ENCODE peak calls at places on chromosome 14, in eight cellular contexts. One of them, this sample, is unnamed.
A peak's percentile ranks its signal among the peaks of the same experiment; 100 is the strongest.

GRCh38 chr14:69945905-69946304 is 66.7 kb downstream of the SMOC1 start:
- DNase-seq in mesenchymal stem cell: no peak
- DNase-seq in activated CD8-positive, alpha-beta memory T cell treated with anti-CD3 and anti-CD28 coated beads for 1 hour: no peak
- DNase-seq in activated naive CD4-positive, alpha-beta T cell treated with anti-CD3 and anti-CD28 coated beads, Interleukin-2, amount 10 ng/mL, durations not matched to agents 7 days and 5 days: no peak
- DNase-seq in NCI-H2081: peak; percentile 90
- DNase-seq in nephron progenitor cell: no peak
- DNase-seq in amniotic stem cell: no peak
- DNase-seq in CD8-positive, alpha-beta memory T cell: no peak
- DNase-seq in this sample: no peak

GRCh38 chr14:73759183-73759713 is 45.1 kb upstream of the PNMA1 start:
- DNase-seq in mesenchymal stem cell: peak; percentile 58
- DNase-seq in activated CD8-positive, alpha-beta memory T cell treated with anti-CD3 and anti-CD28 coated beads for 1 hour: no peak
- DNase-seq in activated naive CD4-positive, alpha-beta T cell treated with anti-CD3 and anti-CD28 coated beads, Interleukin-2, amount 10 ng/mL, durations not matched to agents 7 days and 5 days: peak; percentile 71
- DNase-seq in NCI-H2081: peak; percentile 38
- DNase-seq in nephron progenitor cell: peak; percentile 69
- DNase-seq in amniotic stem cell: no peak
- DNase-seq in CD8-positive, alpha-beta memory T cell: peak; percentile 52
- DNase-seq in this sample: peak; percentile 66

GRCh38 chr14:64695071-64695470 is 9.2 kb upstream of the PLEKHG3 start:
- DNase-seq in mesenchymal stem cell: no peak
- DNase-seq in activated CD8-positive, alpha-beta memory T cell treated with anti-CD3 and anti-CD28 coated beads for 1 hour: no peak
- DNase-seq in activated naive CD4-positive, alpha-beta T cell treated with anti-CD3 and anti-CD28 coated beads, Interleukin-2, amount 10 ng/mL, durations not matched to agents 7 days and 5 days: no peak
- DNase-seq in NCI-H2081: no peak
- DNase-seq in nephron progenitor cell: no peak
- DNase-seq in amniotic stem cell: no peak
- DNase-seq in CD8-positive, alpha-beta memory T cell: no peak
- DNase-seq in this sample: no peak

GRCh38 chr14:31486764-31487163 is 1.1 kb downstream of the GPR33 start:
- DNase-seq in mesenchymal stem cell: no peak
- DNase-seq in activated CD8-positive, alpha-beta memory T cell treated with anti-CD3 and anti-CD28 coated beads for 1 hour: no peak
- DNase-seq in activated naive CD4-positive, alpha-beta T cell treated with anti-CD3 and anti-CD28 coated beads, Interleukin-2, amount 10 ng/mL, durations not matched to agents 7 days and 5 days: no peak
- DNase-seq in NCI-H2081: no peak
- DNase-seq in nephron progenitor cell: no peak
- DNase-seq in amniotic stem cell: no peak
- DNase-seq in CD8-positive, alpha-beta memory T cell: no peak
- DNase-seq in this sample: no peak

GRCh38 chr14:83164016-83164415 is 1630.4 kb upstream of the SEL1L start:
- DNase-seq in mesenchymal stem cell: peak; percentile 41
- DNase-seq in activated CD8-positive, alpha-beta memory T cell treated with anti-CD3 and anti-CD28 coated beads for 1 hour: no peak
- DNase-seq in activated naive CD4-positive, alpha-beta T cell treated with anti-CD3 and anti-CD28 coated beads, Interleukin-2, amount 10 ng/mL, durations not matched to agents 7 days and 5 days: no peak
- DNase-seq in NCI-H2081: no peak
- DNase-seq in nephron progenitor cell: no peak
- DNase-seq in amniotic stem cell: peak; percentile 79
- DNase-seq in CD8-positive, alpha-beta memory T cell: no peak
- DNase-seq in this sample: no peak

GRCh38 chr14:75979641-75980422 is 2.0 kb downstream of the TGFB3 start:
- DNase-seq in mesenchymal stem cell: no peak
- DNase-seq in activated CD8-positive, alpha-beta memory T cell treated with anti-CD3 and anti-CD28 coated beads for 1 hour: no peak
- DNase-seq in activated naive CD4-positive, alpha-beta T cell treated with anti-CD3 and anti-CD28 coated beads, Interleukin-2, amount 10 ng/mL, durations not matched to agents 7 days and 5 days: no peak
- DNase-seq in NCI-H2081: no peak
- DNase-seq in nephron progenitor cell: no peak
- DNase-seq in amniotic stem cell: no peak
- DNase-seq in CD8-positive, alpha-beta memory T cell: no peak
- DNase-seq in this sample: peak; percentile 30

GRCh38 chr14:73500360-73500759 is 9.6 kb downstream of the RIOX1 start:
- DNase-seq in mesenchymal stem cell: no peak
- DNase-seq in activated CD8-positive, alpha-beta memory T cell treated with anti-CD3 and anti-CD28 coated beads for 1 hour: no peak
- DNase-seq in activated naive CD4-positive, alpha-beta T cell treated with anti-CD3 and anti-CD28 coated beads, Interleukin-2, amount 10 ng/mL, durations not matched to agents 7 days and 5 days: no peak
- DNase-seq in NCI-H2081: no peak
- DNase-seq in nephron progenitor cell: no peak
- DNase-seq in amniotic stem cell: no peak
- DNase-seq in CD8-positive, alpha-beta memory T cell: no peak
- DNase-seq in this sample: peak; percentile 30

GRCh38 chr14:23183479-23183878 is at the start of gene SLC7A8:
- DNase-seq in mesenchymal stem cell: no peak
- DNase-seq in activated CD8-positive, alpha-beta memory T cell treated with anti-CD3 and anti-CD28 coated beads for 1 hour: no peak
- DNase-seq in activated naive CD4-positive, alpha-beta T cell treated with anti-CD3 and anti-CD28 coated beads, Interleukin-2, amount 10 ng/mL, durations not matched to agents 7 days and 5 days: peak; percentile 34
- DNase-seq in NCI-H2081: no peak
- DNase-seq in nephron progenitor cell: peak; percentile 72
- DNase-seq in amniotic stem cell: no peak
- DNase-seq in CD8-positive, alpha-beta memory T cell: no peak
- DNase-seq in this sample: peak; percentile 65

GRCh38 chr14:64775081-64775777 is 71.0 kb downstream of the PLEKHG3 start:
- DNase-seq in mesenchymal stem cell: no peak
- DNase-seq in activated CD8-positive, alpha-beta memory T cell treated with anti-CD3 and anti-CD28 coated beads for 1 hour: no peak
- DNase-seq in activated naive CD4-positive, alpha-beta T cell treated with anti-CD3 and anti-CD28 coated beads, Interleukin-2, amount 10 ng/mL, durations not matched to agents 7 days and 5 days: no peak
- DNase-seq in NCI-H2081: no peak
- DNase-seq in nephron progenitor cell: no peak
- DNase-seq in amniotic stem cell: no peak
- DNase-seq in CD8-positive, alpha-beta memory T cell: no peak
- DNase-seq in this sample: peak; percentile 61

GRCh38 chr14:106843376-106843775 is 1317.0 kb downstream of the TMEM121 start:
- DNase-seq in mesenchymal stem cell: no peak
- DNase-seq in activated CD8-positive, alpha-beta memory T cell treated with anti-CD3 and anti-CD28 coated beads for 1 hour: no peak
- DNase-seq in activated naive CD4-positive, alpha-beta T cell treated with anti-CD3 and anti-CD28 coated beads, Interleukin-2, amount 10 ng/mL, durations not matched to agents 7 days and 5 days: no peak
- DNase-seq in NCI-H2081: no peak
- DNase-seq in nephron progenitor cell: no peak
- DNase-seq in amniotic stem cell: no peak
- DNase-seq in CD8-positive, alpha-beta memory T cell: no peak
- DNase-seq in this sample: no peak

GRCh38 chr14:85423889-85424288 is 106.1 kb upstream of the FLRT2 start:
- DNase-seq in mesenchymal stem cell: no peak
- DNase-seq in activated CD8-positive, alpha-beta memory T cell treated with anti-CD3 and anti-CD28 coated beads for 1 hour: no peak
- DNase-seq in activated naive CD4-positive, alpha-beta T cell treated with anti-CD3 and anti-CD28 coated beads, Interleukin-2, amount 10 ng/mL, durations not matched to agents 7 days and 5 days: no peak
- DNase-seq in NCI-H2081: no peak
- DNase-seq in nephron progenitor cell: no peak
- DNase-seq in amniotic stem cell: no peak
- DNase-seq in CD8-positive, alpha-beta memory T cell: no peak
- DNase-seq in this sample: no peak

GRCh38 chr14:52446355-52446754 is 106.0 kb downstream of the TXNDC16 start:
- DNase-seq in mesenchymal stem cell: no peak
- DNase-seq in activated CD8-positive, alpha-beta memory T cell treated with anti-CD3 and anti-CD28 coated beads for 1 hour: no peak
- DNase-seq in activated naive CD4-positive, alpha-beta T cell treated with anti-CD3 and anti-CD28 coated beads, Interleukin-2, amount 10 ng/mL, durations not matched to agents 7 days and 5 days: no peak
- DNase-seq in NCI-H2081: no peak
- DNase-seq in nephron progenitor cell: no peak
- DNase-seq in amniotic stem cell: no peak
- DNase-seq in CD8-positive, alpha-beta memory T cell: no peak
- DNase-seq in this sample: no peak

GRCh38 chr14:95889236-95889979 is 12.8 kb downstream of the TUNAR start:
- DNase-seq in mesenchymal stem cell: no peak
- DNase-seq in activated CD8-positive, alpha-beta memory T cell treated with anti-CD3 and anti-CD28 coated beads for 1 hour: no peak
- DNase-seq in activated naive CD4-positive, alpha-beta T cell treated with anti-CD3 and anti-CD28 coated beads, Interleukin-2, amount 10 ng/mL, durations not matched to agents 7 days and 5 days: no peak
- DNase-seq in NCI-H2081: no peak
- DNase-seq in nephron progenitor cell: no peak
- DNase-seq in amniotic stem cell: no peak
- DNase-seq in CD8-positive, alpha-beta memory T cell: no peak
- DNase-seq in this sample: no peak

GRCh38 chr14:68703093-68703492 is 89.8 kb downstream of the ZFP36L1 start:
- DNase-seq in mesenchymal stem cell: peak; percentile 77
- DNase-seq in activated CD8-positive, alpha-beta memory T cell treated with anti-CD3 and anti-CD28 coated beads for 1 hour: no peak
- DNase-seq in activated naive CD4-positive, alpha-beta T cell treated with anti-CD3 and anti-CD28 coated beads, Interleukin-2, amount 10 ng/mL, durations not matched to agents 7 days and 5 days: peak; percentile 20
- DNase-seq in NCI-H2081: no peak
- DNase-seq in nephron progenitor cell: no peak
- DNase-seq in amniotic stem cell: peak; percentile 15
- DNase-seq in CD8-positive, alpha-beta memory T cell: no peak
- DNase-seq in this sample: peak; percentile 75

GRCh38 chr14:32657081-32657480 is 281.6 kb upstream of the NPAS3 start:
- DNase-seq in mesenchymal stem cell: peak; percentile 88
- DNase-seq in activated CD8-positive, alpha-beta memory T cell treated with anti-CD3 and anti-CD28 coated beads for 1 hour: no peak
- DNase-seq in activated naive CD4-positive, alpha-beta T cell treated with anti-CD3 and anti-CD28 coated beads, Interleukin-2, amount 10 ng/mL, durations not matched to agents 7 days and 5 days: no peak
- DNase-seq in NCI-H2081: no peak
- DNase-seq in nephron progenitor cell: no peak
- DNase-seq in amniotic stem cell: no peak
- DNase-seq in CD8-positive, alpha-beta memory T cell: no peak
- DNase-seq in this sample: no peak

GRCh38 chr14:104314251-104314941 is 176.0 kb downstream of the KIF26A start:
- DNase-seq in mesenchymal stem cell: no peak
- DNase-seq in activated CD8-positive, alpha-beta memory T cell treated with anti-CD3 and anti-CD28 coated beads for 1 hour: no peak
- DNase-seq in activated naive CD4-positive, alpha-beta T cell treated with anti-CD3 and anti-CD28 coated beads, Interleukin-2, amount 10 ng/mL, durations not matched to agents 7 days and 5 days: peak; percentile 8
- DNase-seq in NCI-H2081: no peak
- DNase-seq in nephron progenitor cell: no peak
- DNase-seq in amniotic stem cell: no peak
- DNase-seq in CD8-positive, alpha-beta memory T cell: no peak
- DNase-seq in this sample: peak; percentile 16

GRCh38 chr14:96040836-96041371 is 1.7 kb downstream of the C14orf132 start:
- DNase-seq in mesenchymal stem cell: peak; percentile 79
- DNase-seq in activated CD8-positive, alpha-beta memory T cell treated with anti-CD3 and anti-CD28 coated beads for 1 hour: no peak
- DNase-seq in activated naive CD4-positive, alpha-beta T cell treated with anti-CD3 and anti-CD28 coated beads, Interleukin-2, amount 10 ng/mL, durations not matched to agents 7 days and 5 days: no peak
- DNase-seq in NCI-H2081: no peak
- DNase-seq in nephron progenitor cell: no peak
- DNase-seq in amniotic stem cell: no peak
- DNase-seq in CD8-positive, alpha-beta memory T cell: no peak
- DNase-seq in this sample: no peak

GRCh38 chr14:85471744-85472143 is 58.2 kb upstream of the FLRT2 start:
- DNase-seq in mesenchymal stem cell: peak; percentile 89
- DNase-seq in activated CD8-positive, alpha-beta memory T cell treated with anti-CD3 and anti-CD28 coated beads for 1 hour: no peak
- DNase-seq in activated naive CD4-positive, alpha-beta T cell treated with anti-CD3 and anti-CD28 coated beads, Interleukin-2, amount 10 ng/mL, durations not matched to agents 7 days and 5 days: no peak
- DNase-seq in NCI-H2081: no peak
- DNase-seq in nephron progenitor cell: peak; percentile 16
- DNase-seq in amniotic stem cell: peak; percentile 30
- DNase-seq in CD8-positive, alpha-beta memory T cell: no peak
- DNase-seq in this sample: peak; percentile 26

GRCh38 chr14:55954108-55954507 is 164.1 kb upstream of the PELI2 start:
- DNase-seq in mesenchymal stem cell: no peak
- DNase-seq in activated CD8-positive, alpha-beta memory T cell treated with anti-CD3 and anti-CD28 coated beads for 1 hour: no peak
- DNase-seq in activated naive CD4-positive, alpha-beta T cell treated with anti-CD3 and anti-CD28 coated beads, Interleukin-2, amount 10 ng/mL, durations not matched to agents 7 days and 5 days: no peak
- DNase-seq in NCI-H2081: no peak
- DNase-seq in nephron progenitor cell: no peak
- DNase-seq in amniotic stem cell: no peak
- DNase-seq in CD8-positive, alpha-beta memory T cell: no peak
- DNase-seq in this sample: no peak

GRCh38 chr14:36057452-36058142 is 118.9 kb downstream of the PTCSC3 start:
- DNase-seq in mesenchymal stem cell: no peak
- DNase-seq in activated CD8-positive, alpha-beta memory T cell treated with anti-CD3 and anti-CD28 coated beads for 1 hour: no peak
- DNase-seq in activated naive CD4-positive, alpha-beta T cell treated with anti-CD3 and anti-CD28 coated beads, Interleukin-2, amount 10 ng/mL, durations not matched to agents 7 days and 5 days: no peak
- DNase-seq in NCI-H2081: peak; percentile 58
- DNase-seq in nephron progenitor cell: no peak
- DNase-seq in amniotic stem cell: no peak
- DNase-seq in CD8-positive, alpha-beta memory T cell: no peak
- DNase-seq in this sample: no peak

GRCh38 chr14:65588426-65589140 is 176.1 kb downstream of the FUT8 start:
- DNase-seq in mesenchymal stem cell: no peak
- DNase-seq in activated CD8-positive, alpha-beta memory T cell treated with anti-CD3 and anti-CD28 coated beads for 1 hour: no peak
- DNase-seq in activated naive CD4-positive, alpha-beta T cell treated with anti-CD3 and anti-CD28 coated beads, Interleukin-2, amount 10 ng/mL, durations not matched to agents 7 days and 5 days: no peak
- DNase-seq in NCI-H2081: no peak
- DNase-seq in nephron progenitor cell: no peak
- DNase-seq in amniotic stem cell: no peak
- DNase-seq in CD8-positive, alpha-beta memory T cell: no peak
- DNase-seq in this sample: no peak

GRCh38 chr14:68229423-68229831 is 409.8 kb downstream of the RAD51B start:
- DNase-seq in mesenchymal stem cell: no peak
- DNase-seq in activated CD8-positive, alpha-beta memory T cell treated with anti-CD3 and anti-CD28 coated beads for 1 hour: no peak
- DNase-seq in activated naive CD4-positive, alpha-beta T cell treated with anti-CD3 and anti-CD28 coated beads, Interleukin-2, amount 10 ng/mL, durations not matched to agents 7 days and 5 days: no peak
- DNase-seq in NCI-H2081: no peak
- DNase-seq in nephron progenitor cell: no peak
- DNase-seq in amniotic stem cell: no peak
- DNase-seq in CD8-positive, alpha-beta memory T cell: no peak
- DNase-seq in this sample: no peak

GRCh38 chr14:36281309-36281708 is 39.1 kb downstream of the MBIP start:
- DNase-seq in mesenchymal stem cell: no peak
- DNase-seq in activated CD8-positive, alpha-beta memory T cell treated with anti-CD3 and anti-CD28 coated beads for 1 hour: no peak
- DNase-seq in activated naive CD4-positive, alpha-beta T cell treated with anti-CD3 and anti-CD28 coated beads, Interleukin-2, amount 10 ng/mL, durations not matched to agents 7 days and 5 days: no peak
- DNase-seq in NCI-H2081: no peak
- DNase-seq in nephron progenitor cell: no peak
- DNase-seq in amniotic stem cell: no peak
- DNase-seq in CD8-positive, alpha-beta memory T cell: no peak
- DNase-seq in this sample: no peak

GRCh38 chr14:104735830-104736642 is 12.0 kb downstream of the ADSS1 start:
- DNase-seq in mesenchymal stem cell: peak; percentile 92
- DNase-seq in activated CD8-positive, alpha-beta memory T cell treated with anti-CD3 and anti-CD28 coated beads for 1 hour: no peak
- DNase-seq in activated naive CD4-positive, alpha-beta T cell treated with anti-CD3 and anti-CD28 coated beads, Interleukin-2, amount 10 ng/mL, durations not matched to agents 7 days and 5 days: no peak
- DNase-seq in NCI-H2081: no peak
- DNase-seq in nephron progenitor cell: no peak
- DNase-seq in amniotic stem cell: no peak
- DNase-seq in CD8-positive, alpha-beta memory T cell: no peak
- DNase-seq in this sample: peak; percentile 87

GRCh38 chr14:93033983-93034670 is 81.6 kb downstream of the ITPK1 start:
- DNase-seq in mesenchymal stem cell: no peak
- DNase-seq in activated CD8-positive, alpha-beta memory T cell treated with anti-CD3 and anti-CD28 coated beads for 1 hour: no peak
- DNase-seq in activated naive CD4-positive, alpha-beta T cell treated with anti-CD3 and anti-CD28 coated beads, Interleukin-2, amount 10 ng/mL, durations not matched to agents 7 days and 5 days: peak; percentile 71
- DNase-seq in NCI-H2081: no peak
- DNase-seq in nephron progenitor cell: peak; percentile 39
- DNase-seq in amniotic stem cell: no peak
- DNase-seq in CD8-positive, alpha-beta memory T cell: peak; percentile 26
- DNase-seq in this sample: no peak

GRCh38 chr14:23577004-23577681 is 1.4 kb downstream of the JPH4 start:
- DNase-seq in mesenchymal stem cell: no peak
- DNase-seq in activated CD8-positive, alpha-beta memory T cell treated with anti-CD3 and anti-CD28 coated beads for 1 hour: no peak
- DNase-seq in activated naive CD4-positive, alpha-beta T cell treated with anti-CD3 and anti-CD28 coated beads, Interleukin-2, amount 10 ng/mL, durations not matched to agents 7 days and 5 days: no peak
- DNase-seq in NCI-H2081: no peak
- DNase-seq in nephron progenitor cell: peak; percentile 71
- DNase-seq in amniotic stem cell: no peak
- DNase-seq in CD8-positive, alpha-beta memory T cell: no peak
- DNase-seq in this sample: peak; percentile 88

GRCh38 chr14:59346796-59347510 is 118.2 kb downstream of the GPR135 start:
- DNase-seq in mesenchymal stem cell: peak; percentile 40
- DNase-seq in activated CD8-positive, alpha-beta memory T cell treated with anti-CD3 and anti-CD28 coated beads for 1 hour: no peak
- DNase-seq in activated naive CD4-positive, alpha-beta T cell treated with anti-CD3 and anti-CD28 coated beads, Interleukin-2, amount 10 ng/mL, durations not matched to agents 7 days and 5 days: no peak
- DNase-seq in NCI-H2081: no peak
- DNase-seq in nephron progenitor cell: no peak
- DNase-seq in amniotic stem cell: no peak
- DNase-seq in CD8-positive, alpha-beta memory T cell: no peak
- DNase-seq in this sample: no peak

GRCh38 chr14:62189698-62190097 is 427.5 kb downstream of the SNAPC1 start:
- DNase-seq in mesenchymal stem cell: no peak
- DNase-seq in activated CD8-positive, alpha-beta memory T cell treated with anti-CD3 and anti-CD28 coated beads for 1 hour: no peak
- DNase-seq in activated naive CD4-positive, alpha-beta T cell treated with anti-CD3 and anti-CD28 coated beads, Interleukin-2, amount 10 ng/mL, durations not matched to agents 7 days and 5 days: no peak
- DNase-seq in NCI-H2081: no peak
- DNase-seq in nephron progenitor cell: no peak
- DNase-seq in amniotic stem cell: peak; percentile 14
- DNase-seq in CD8-positive, alpha-beta memory T cell: no peak
- DNase-seq in this sample: no peak

GRCh38 chr14:101761881-101762529 is 496 bp downstream of the PPP2R5C start:
- DNase-seq in mesenchymal stem cell: peak; percentile 19
- DNase-seq in activated CD8-positive, alpha-beta memory T cell treated with anti-CD3 and anti-CD28 coated beads for 1 hour: peak; percentile 26
- DNase-seq in activated naive CD4-positive, alpha-beta T cell treated with anti-CD3 and anti-CD28 coated beads, Interleukin-2, amount 10 ng/mL, durations not matched to agents 7 days and 5 days: peak; percentile 60
- DNase-seq in NCI-H2081: peak; percentile 41
- DNase-seq in nephron progenitor cell: no peak
- DNase-seq in amniotic stem cell: peak; percentile 2
- DNase-seq in CD8-positive, alpha-beta memory T cell: peak; percentile 33
- DNase-seq in this sample: no peak

GRCh38 chr14:21894003-21894897 is 220.6 kb upstream of the OR4E1 start:
- DNase-seq in mesenchymal stem cell: no peak
- DNase-seq in activated CD8-positive, alpha-beta memory T cell treated with anti-CD3 and anti-CD28 coated beads for 1 hour: no peak
- DNase-seq in activated naive CD4-positive, alpha-beta T cell treated with anti-CD3 and anti-CD28 coated beads, Interleukin-2, amount 10 ng/mL, durations not matched to agents 7 days and 5 days: peak; percentile 75
- DNase-seq in NCI-H2081: no peak
- DNase-seq in nephron progenitor cell: peak; percentile 27
- DNase-seq in amniotic stem cell: no peak
- DNase-seq in CD8-positive, alpha-beta memory T cell: peak; percentile 15
- DNase-seq in this sample: peak; percentile 24

GRCh38 chr14:75981826-75982723 is at the start of gene TGFB3:
- DNase-seq in mesenchymal stem cell: peak; percentile 94
- DNase-seq in activated CD8-positive, alpha-beta memory T cell treated with anti-CD3 and anti-CD28 coated beads for 1 hour: no peak
- DNase-seq in activated naive CD4-positive, alpha-beta T cell treated with anti-CD3 and anti-CD28 coated beads, Interleukin-2, amount 10 ng/mL, durations not matched to agents 7 days and 5 days: peak; percentile 84
- DNase-seq in NCI-H2081: peak; percentile 67
- DNase-seq in nephron progenitor cell: peak; percentile 88
- DNase-seq in amniotic stem cell: peak; percentile 85
- DNase-seq in CD8-positive, alpha-beta memory T cell: peak; percentile 67
- DNase-seq in this sample: peak; percentile 95

GRCh38 chr14:99481745-99482099 is 513 bp downstream of the CCNK start:
- DNase-seq in mesenchymal stem cell: peak; percentile 68
- DNase-seq in activated CD8-positive, alpha-beta memory T cell treated with anti-CD3 and anti-CD28 coated beads for 1 hour: no peak
- DNase-seq in activated naive CD4-positive, alpha-beta T cell treated with anti-CD3 and anti-CD28 coated beads, Interleukin-2, amount 10 ng/mL, durations not matched to agents 7 days and 5 days: peak; percentile 54
- DNase-seq in NCI-H2081: no peak
- DNase-seq in nephron progenitor cell: no peak
- DNase-seq in amniotic stem cell: peak; percentile 4
- DNase-seq in CD8-positive, alpha-beta memory T cell: peak; percentile 26
- DNase-seq in this sample: no peak

GRCh38 chr14:102182190-102182589 is 42.5 kb downstream of the WDR20 start:
- DNase-seq in mesenchymal stem cell: peak; percentile 33
- DNase-seq in activated CD8-positive, alpha-beta memory T cell treated with anti-CD3 and anti-CD28 coated beads for 1 hour: no peak
- DNase-seq in activated naive CD4-positive, alpha-beta T cell treated with anti-CD3 and anti-CD28 coated beads, Interleukin-2, amount 10 ng/mL, durations not matched to agents 7 days and 5 days: no peak
- DNase-seq in NCI-H2081: no peak
- DNase-seq in nephron progenitor cell: no peak
- DNase-seq in amniotic stem cell: no peak
- DNase-seq in CD8-positive, alpha-beta memory T cell: no peak
- DNase-seq in this sample: no peak

GRCh38 chr14:33938131-33938949 is 12.5 kb downstream of the EGLN3 start:
- DNase-seq in mesenchymal stem cell: peak; percentile 2
- DNase-seq in activated CD8-positive, alpha-beta memory T cell treated with anti-CD3 and anti-CD28 coated beads for 1 hour: no peak
- DNase-seq in activated naive CD4-positive, alpha-beta T cell treated with anti-CD3 and anti-CD28 coated beads, Interleukin-2, amount 10 ng/mL, durations not matched to agents 7 days and 5 days: no peak
- DNase-seq in NCI-H2081: peak; percentile 55
- DNase-seq in nephron progenitor cell: peak; percentile 38
- DNase-seq in amniotic stem cell: no peak
- DNase-seq in CD8-positive, alpha-beta memory T cell: no peak
- DNase-seq in this sample: peak; percentile 63